ENCODE peak calls at places on chromosome 4, in five cellular contexts. W is neural crest cell; X is stimulated activated CD8-positive, alpha-beta memory T cell treated with anti-CD3 and anti-CD28 coated beads, Interleukin-15, amount 100 ng/mL, for 4 hours; C is epithelial cell of esophagus; M is activated CD4-positive, alpha-beta T cell treated with anti-CD3 and anti-CD28 coated beads, Interleukin-2, amount 50 U/mL, for 1 hour. O is an unnamed sample.

GRCh38 chr4:125115476-125115875 is 199.3 kb upstream of the FAT4 start:
- DNase-seq in X (no peak), W (no peak), M (no peak), C (no peak), O (no peak)

GRCh38 chr4:73731968-73732610 is 8.3 kb upstream of the CXCL8 start:
- DNase-seq in X (no peak), C (no peak), W (no peak), M (no peak), O (no peak)

GRCh38 chr4:156190606-156191005 is 236.9 kb upstream of the CTSO start:
- DNase-seq in W (no peak), X (no peak), M (no peak), C (peak), O (no peak)

GRCh38 chr4:82201805-82202636 is 171.8 kb downstream of the HNRNPD start:
- DNase-seq in X (no peak), W (peak), C (peak), M (peak), O (no peak)

GRCh38 chr4:71607780-71608673 is 175.9 kb downstream of the GC start:
- DNase-seq in W (no peak), M (no peak), C (peak), X (no peak), O (no peak)

GRCh38 chr4:129446074-129446473 is 350.1 kb downstream of the C4orf33 start:
- DNase-seq in X (no peak), M (no peak), W (no peak), C (no peak), O (no peak)

GRCh38 chr4:7514281-7514680 is 79.6 kb upstream of the PSAPL1 start:
- DNase-seq in C (no peak), X (no peak), M (no peak), W (no peak), O (no peak)

GRCh38 chr4:32560306-32560705 is 1840.1 kb downstream of the PCDH7 start:
- DNase-seq in X (no peak), C (no peak), M (no peak), W (no peak), O (no peak)

GRCh38 chr4:55358668-55359067 is 12.6 kb downstream of the SRD5A3 start:
- DNase-seq in W (no peak), M (no peak), X (no peak), C (peak), O (peak)

GRCh38 chr4:143473334-143474126 is 40.0 kb upstream of the SMARCA5 start:
- DNase-seq in X (no peak), M (no peak), C (no peak), W (no peak), O (no peak)

GRCh38 chr4:67746797-67747495 is 7.2 kb downstream of the GNRHR start:
- DNase-seq in X (no peak), C (peak), M (no peak), W (no peak), O (no peak)

GRCh38 chr4:86043755-86044592 is 315.9 kb downstream of the MAPK10 start:
- DNase-seq in C (peak), M (no peak), X (no peak), W (peak), O (no peak)

GRCh38 chr4:1721666-1722550 is 587 bp downstream of the TACC3 start:
- DNase-seq in C (no peak), M (no peak), W (no peak), X (no peak), O (no peak)

GRCh38 chr4:81084029-81084428 is 53.5 kb downstream of the BMP3 start:
- DNase-seq in W (no peak), M (no peak), C (peak), X (no peak), O (no peak)